ENCODE peak calls at places on chromosomes 4 and X, in four cellular contexts. L, U, Z and F are unnamed samples.

GRCh38 chr4:7487464-7487863 is 52.7 kb upstream of the PSAPL1 start:
- DNase-seq in L (no peak), U (no peak), Z (no peak), F (no peak)

GRCh38 chr4:82906469-82906868 is 5.9 kb downstream of the THAP9 start:
- DNase-seq in L (no peak), U (no peak), Z (no peak), F (no peak)

GRCh38 chrX:153700967-153701366 is 13.2 kb downstream of the SLC6A8 start:
- DNase-seq in L (no peak), U (no peak), Z (no peak), F (no peak)

GRCh38 chr4:104494822-104495559 is at the start of gene CXXC4:
- DNase-seq in L (peak), U (peak), Z (peak), F (peak)

GRCh38 chrX:134570509-134570846 is 87.8 kb downstream of the PLAC1 start:
- DNase-seq in L (no peak), U (no peak), Z (no peak), F (no peak)

GRCh38 chr4:165289429-165289785 is 38.1 kb upstream of the MSMO1 start:
- DNase-seq in L (no peak), U (no peak), Z (no peak), F (no peak)

GRCh38 chrX:19888419-19888879 is 1.0 kb upstream of the SH3KBP1 start:
- DNase-seq in L (peak), U (no peak), Z (peak), F (peak)

GRCh38 chr4:83599183-83599582 is 63.3 kb downstream of the GPAT3 start:
- DNase-seq in L (peak), U (no peak), Z (peak), F (peak)

DNA sequence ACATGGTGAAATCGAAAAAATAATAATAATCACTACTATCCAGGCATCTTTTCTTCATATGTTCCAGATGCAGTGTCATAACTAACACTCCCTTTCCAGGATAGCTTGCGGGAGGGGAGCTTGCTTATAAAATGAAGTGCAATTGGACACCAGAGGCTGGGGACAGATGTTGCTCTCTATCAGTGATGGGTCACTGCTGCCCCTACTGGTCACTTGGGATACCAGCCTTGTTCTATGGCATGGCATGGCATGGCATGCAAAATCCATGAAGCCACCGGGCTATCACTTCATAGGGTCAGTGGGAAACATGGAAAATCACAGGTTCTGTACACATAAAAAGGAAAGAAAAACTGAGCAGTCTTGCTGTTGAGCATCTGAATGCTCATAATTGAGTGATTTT is 168.1 kb downstream of the GLRA2 start:
- DNase-seq in L (peak), U (peak), Z (peak), F (peak)
- TF ChIP-seq ELF4 in L (no peak), U (no peak), Z (no peak), F (no peak)

DNA sequence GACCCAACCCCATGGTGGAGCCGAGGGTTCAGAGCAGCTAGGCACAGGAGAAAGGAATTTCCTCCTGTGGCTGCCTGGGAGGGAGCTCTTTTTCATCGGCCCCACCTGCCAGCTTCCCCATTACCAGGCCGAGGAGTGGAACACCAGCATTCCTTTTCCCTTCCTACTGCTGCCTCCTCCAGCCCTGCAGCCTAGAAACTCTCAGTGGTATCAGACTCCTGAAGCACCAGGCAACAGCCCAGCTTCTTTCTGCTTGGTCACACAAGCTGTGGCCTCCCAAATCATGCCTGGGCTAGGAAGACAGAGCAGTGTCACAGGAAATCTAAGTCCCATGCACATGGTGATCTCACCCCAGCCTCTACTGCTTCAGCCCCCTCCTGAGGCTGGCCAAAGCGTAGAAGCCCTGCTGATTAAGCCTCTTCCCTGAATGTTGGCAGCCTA is 30.1 kb downstream of the RTL5 start:
- DNase-seq in L (no peak), U (peak), Z (no peak), F (no peak)
- TF ChIP-seq ELF4 in L (no peak), U (no peak), Z (no peak), F (no peak)

GRCh38 chr4:139973611-139974010 is 180.4 kb downstream of the MAML3 start:
- DNase-seq in L (no peak), U (no peak), Z (no peak), F (no peak)

GRCh38 chr4:139973015-139973414 is 181.0 kb downstream of the MAML3 start:
- DNase-seq in L (no peak), U (no peak), Z (no peak), F (no peak)

GRCh38 chr4:139969635-139970266 is 184.2 kb downstream of the MAML3 start:
- DNase-seq in L (no peak), U (no peak), Z (no peak), F (no peak)

GRCh38 chr4:139968831-139969230 is 185.2 kb downstream of the MAML3 start:
- DNase-seq in L (no peak), U (no peak), Z (no peak), F (no peak)

GRCh38 chr4:139972305-139972704 is 181.7 kb downstream of the MAML3 start:
- DNase-seq in L (no peak), U (no peak), Z (no peak), F (no peak)
- TF ChIP-seq ELF4 in L (no peak), U (no peak), Z (no peak), F (no peak)

DNA sequence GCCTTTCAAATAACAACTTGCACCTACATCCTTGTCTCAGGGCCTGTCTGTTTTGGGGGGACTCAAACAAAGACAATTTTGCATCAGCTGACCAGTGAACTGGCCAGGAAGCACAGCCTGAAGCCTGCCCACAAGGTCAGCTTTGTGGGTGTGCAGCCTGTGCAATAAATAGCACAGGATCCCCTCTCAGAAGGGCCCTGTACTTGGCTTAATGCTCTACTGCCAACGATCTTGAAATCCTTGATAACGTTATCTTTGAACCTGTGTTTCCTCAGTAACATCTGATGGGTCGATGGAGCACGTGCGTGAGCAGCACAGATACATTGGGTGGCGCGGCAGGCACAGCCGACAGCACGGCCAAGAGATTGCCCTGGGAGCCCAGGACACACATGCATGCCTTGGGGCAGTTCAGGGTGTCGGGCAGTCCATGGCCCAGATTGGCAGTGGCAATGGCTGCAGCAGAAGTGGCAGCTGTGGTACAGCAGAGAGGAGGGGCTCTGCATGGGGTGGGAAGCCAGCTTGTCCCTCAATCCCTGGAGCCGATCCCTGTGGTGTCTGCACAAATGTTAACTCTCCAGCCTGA is 58.8 kb upstream of the ATP6AP2 start:
- DNase-seq in L (no peak), U (no peak), Z (no peak), F (no peak)
- TF ChIP-seq ELF4 in L (no peak), U (no peak), Z (no peak), F (no peak)

DNA sequence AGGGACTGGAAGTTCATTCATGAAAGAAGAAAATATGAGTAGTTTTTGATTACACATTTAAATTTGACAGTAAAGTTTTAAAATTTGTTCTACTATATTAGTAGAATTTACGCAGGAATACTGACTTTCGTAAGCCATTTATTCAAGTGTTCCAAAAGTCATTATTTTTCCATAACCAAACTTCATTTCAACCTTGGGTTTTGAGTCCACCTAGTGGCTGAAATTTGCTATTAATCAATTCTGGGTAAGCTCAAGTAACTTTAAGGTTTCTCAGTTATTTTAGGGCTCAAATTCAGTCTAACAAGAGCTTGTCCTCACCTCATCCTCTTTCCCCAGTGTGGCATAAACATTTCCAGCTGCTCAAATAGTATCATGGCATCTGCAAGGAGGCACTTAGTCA is 175.4 kb downstream of the SH3BGRL start:
- DNase-seq in L (peak), U (no peak), Z (peak), F (peak)
- TF ChIP-seq ELF4 in L (no peak), U (no peak), Z (no peak), F (no peak)

DNA sequence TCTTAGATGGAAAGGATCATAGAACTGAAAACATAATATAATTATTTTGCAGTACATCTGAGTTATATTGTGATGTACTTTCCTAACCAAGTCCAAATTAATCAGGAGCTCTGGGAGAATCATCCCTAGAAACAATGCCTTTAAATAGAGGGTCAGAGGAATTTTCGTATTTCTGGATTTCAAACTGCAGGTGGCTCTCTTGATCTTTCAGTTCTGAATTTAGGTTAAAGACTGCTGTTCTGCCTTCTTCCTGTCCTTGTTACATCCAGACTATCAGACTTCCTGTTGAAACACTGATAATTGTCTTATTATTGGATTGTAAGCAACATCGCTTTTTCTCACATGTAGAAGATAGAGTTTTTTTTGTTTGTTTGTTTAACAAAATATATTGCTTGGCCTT is 142.7 kb downstream of the RPA4 start:
- DNase-seq in L (no peak), U (no peak), Z (no peak), F (no peak)
- TF ChIP-seq ELF4 in L (no peak), U (no peak), Z (no peak), F (no peak)

DNA sequence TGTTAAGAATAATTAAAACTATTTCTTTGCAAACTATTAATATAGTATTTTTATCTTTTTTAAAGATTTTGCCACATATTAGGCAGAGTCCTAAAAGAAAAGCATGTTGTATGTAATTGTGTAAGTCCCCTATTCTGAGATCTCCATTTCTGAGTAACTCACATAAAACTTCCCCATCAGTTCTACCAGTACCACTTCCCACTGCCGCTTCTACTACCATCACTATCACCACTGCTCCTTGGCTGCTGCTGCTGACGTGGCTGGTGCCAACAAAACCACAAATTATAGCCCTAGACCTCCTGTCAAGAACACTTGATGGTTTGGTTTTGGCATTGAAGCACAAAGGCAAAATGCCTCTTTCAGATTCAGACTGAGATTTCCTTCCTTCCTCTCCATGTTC is 106.3 kb downstream of the MMRN1 start:
- DNase-seq in L (no peak), U (no peak), Z (no peak), F (no peak)
- TF ChIP-seq ELF4 in L (no peak), U (no peak), Z (no peak), F (no peak)

GRCh38 chrX:136250191-136251041 is 784 bp downstream of the MAP7D3 start:
- DNase-seq in L (no peak), U (no peak), Z (no peak), F (peak)
- TF ChIP-seq ELF4 in L (no peak), U (no peak), Z (no peak), F (no peak)